ENCODE peak calls at places on chromosomes 13 and 19, in ten cellular contexts. C is thyroid gland; G is fibroblast of the aortic adventitia; M is effector CD4-positive, alpha-beta T cell; U is left colon; A is activated naive CD4-positive, alpha-beta T cell treated with anti-CD3 and anti-CD28 coated beads, Interleukin-2, amount 10 ng/mL, durations not matched to agents 7 days and 5 days; B is hepatic stellate cell; Y is activated naive CD8-positive, alpha-beta T cell treated with anti-CD3 and anti-CD28 coated beads, Interleukin-2, amount 50 U/mL, for 16 hours; S is LoVo; P is amygdala. Z is an unnamed sample.

GRCh38 chr19:56124578-56124977 is 3.5 kb upstream of the ZNF787 start:
- DNase-seq in P (no peak), U (no peak), C (no peak), A (peak; percentile 67), S (no peak), G (no peak), M (no peak), B (no peak), Y (no peak), Z (no peak)

GRCh38 chr13:72104656-72105180 is 237.7 kb upstream of the DACH1 start:
- DNase-seq in U (no peak), P (no peak), A (no peak), Y (no peak), C (no peak), S (no peak), G (no peak), B (no peak), M (no peak), Z (no peak)

GRCh38 chr13:62243146-62243545 is 827.5 kb upstream of the PCDH20 start:
- DNase-seq in G (no peak), C (no peak), U (no peak), A (no peak), B (no peak), M (no peak), S (no peak), P (no peak), Y (no peak), Z (no peak)

GRCh38 chr13:98879965-98880364 is 97.9 kb downstream of the DOCK9 start:
- DNase-seq in S (no peak), B (no peak), G (no peak), C (no peak), A (no peak), M (no peak), Y (no peak), U (peak; percentile 7), P (no peak), Z (no peak)

GRCh38 chr13:27053902-27054595 is 117.6 kb downstream of the USP12 start:
- DNase-seq in Y (no peak), A (no peak), G (peak; percentile 84), P (no peak), B (peak; percentile 82), M (no peak), S (peak; percentile 36), U (no peak), C (no peak), Z (peak; percentile 33)

GRCh38 chr19:12985049-12985776 is 10.1 kb upstream of the NFIX start:
- DNase-seq in C (peak; percentile 48), A (no peak), B (peak; percentile 86), P (peak; percentile 78), G (peak; percentile 28), U (peak; percentile 82), S (peak; percentile 83), M (no peak), Y (no peak), Z (peak; percentile 24)

GRCh38 chr13:40433577-40433976 is 232.9 kb downstream of the FOXO1 start:
- DNase-seq in G (no peak), B (no peak), Y (no peak), M (peak; percentile 18), A (peak; percentile 58), S (no peak), P (no peak), C (no peak), U (peak; percentile 35), Z (no peak)

GRCh38 chr13:32001769-32002168 is 29.8 kb upstream of the FRY start:
- DNase-seq in Y (no peak), G (no peak), M (no peak), B (no peak), A (no peak), U (no peak), P (no peak), S (no peak), C (no peak), Z (peak; percentile 22)

GRCh38 chr19:58513694-58514563 is 2.1 kb upstream of the SLC27A5 start:
- DNase-seq in M (peak; percentile 90), U (peak; percentile 94), A (peak; percentile 97), Y (peak; percentile 90), B (peak; percentile 78), S (peak; percentile 90), G (peak; percentile 83), C (peak; percentile 90), P (peak; percentile 79), Z (peak; percentile 98)

GRCh38 chr19:13077233-13077632 is 25.4 kb downstream of the LYL1 start:
- DNase-seq in B (no peak), C (no peak), A (no peak), P (peak; percentile 65), S (no peak), M (no peak), Y (no peak), U (no peak), G (no peak), Z (no peak)

Z was measured in trophoblast cell.